ENCODE peak calls at places on chromosomes 11 and 22, in seven cellular contexts. I is Calu3; S is HFF-Myc; X is CD8-positive, alpha-beta T cell; A is left ventricle myocardium inferior; T is fibroblast of pulmonary artery; C is neural crest cell. D is an unnamed sample.

GRCh38 chr11:118437736-118438125 is 1.4 kb downstream of the KMT2A start:
- DNase-seq in I (peak; percentile 44), S (no peak), X (peak; percentile 11), A (peak; percentile 19), T (no peak), C (peak; percentile 9), D (peak; percentile 21)

GRCh38 chr11:1075341-1075911 is 752 bp downstream of the MUC2 start:
- DNase-seq in I (no peak), S (no peak), X (no peak), A (no peak), T (no peak), C (no peak), D (no peak)

GRCh38 chr11:8039530-8040260 is 41.3 kb upstream of the TUB start:
- DNase-seq in I (no peak), S (no peak), X (no peak), A (no peak), T (no peak), C (no peak), D (no peak)

GRCh38 chr11:10302294-10302743 is 2.6 kb upstream of the ADM start:
- DNase-seq in I (no peak), S (no peak), X (no peak), A (no peak), T (no peak), C (no peak), D (no peak)

GRCh38 chr22:49935561-49935960 is 17.1 kb downstream of the CRELD2 start:
- DNase-seq in I (no peak), S (no peak), X (no peak), A (no peak), T (peak; percentile 54), C (no peak), D (no peak)

GRCh38 chr22:50329236-50329635 is 2.4 kb upstream of the DENND6B start:
- DNase-seq in I (no peak), S (no peak), X (no peak), A (no peak), T (peak; percentile 20), C (no peak), D (no peak)

GRCh38 chr11:4626207-4627105 is 10.8 kb upstream of the OR51D1 start:
- DNase-seq in I (peak; percentile 77), S (peak; percentile 70), X (no peak), A (no peak), T (peak; percentile 84), C (peak; percentile 82), D (no peak)

GRCh38 chr11:87295237-87295636 is 257.5 kb downstream of the TMEM135 start:
- DNase-seq in I (no peak), S (no peak), X (no peak), A (no peak), T (no peak), C (no peak), D (no peak)

GRCh38 chr22:32531955-32532818 is 57.6 kb downstream of the FBXO7 start:
- DNase-seq in I (peak; percentile 50), S (peak; percentile 89), X (no peak), A (peak; percentile 92), T (peak; percentile 49), C (peak; percentile 19), D (no peak)

GRCh38 chr11:14578551-14578956 is 58.4 kb upstream of the PSMA1 start:
- DNase-seq in I (peak; percentile 31), S (peak; percentile 76), X (peak; percentile 53), A (no peak), T (peak; percentile 97), C (no peak), D (no peak)

GRCh38 chr11:132414451-132414850 is 1044.0 kb downstream of the NTM start:
- DNase-seq in I (no peak), S (no peak), X (no peak), A (no peak), T (no peak), C (no peak), D (no peak)

GRCh38 chr11:112459001-112459400 is 198.3 kb upstream of the PLET1 start:
- DNase-seq in I (no peak), S (no peak), X (no peak), A (no peak), T (no peak), C (no peak), D (no peak)

GRCh38 chr22:46377566-46378498 is 42.3 kb downstream of the TRMU start:
- DNase-seq in I (peak; percentile 94), S (no peak), X (no peak), A (no peak), T (no peak), C (peak; percentile 22), D (no peak)

GRCh38 chr11:133531971-133532651 is at the start of gene OPCML:
- DNase-seq in I (no peak), S (no peak), X (no peak), A (no peak), T (no peak), C (no peak), D (no peak)

GRCh38 chr11:74683279-74683871 is 47.9 kb downstream of the CHRDL2 start:
- DNase-seq in I (peak; percentile 15), S (no peak), X (no peak), A (peak; percentile 36), T (no peak), C (peak; percentile 35), D (no peak)

GRCh38 chr11:121246021-121246768 is 46.4 kb upstream of the SC5D start:
- DNase-seq in I (no peak), S (no peak), X (no peak), A (no peak), T (no peak), C (no peak), D (no peak)
- TF ChIP-seq CTCF in I (no peak), S (no peak), X (no peak), A (no peak), T (no peak), C (no peak), D (no peak)

DNA sequence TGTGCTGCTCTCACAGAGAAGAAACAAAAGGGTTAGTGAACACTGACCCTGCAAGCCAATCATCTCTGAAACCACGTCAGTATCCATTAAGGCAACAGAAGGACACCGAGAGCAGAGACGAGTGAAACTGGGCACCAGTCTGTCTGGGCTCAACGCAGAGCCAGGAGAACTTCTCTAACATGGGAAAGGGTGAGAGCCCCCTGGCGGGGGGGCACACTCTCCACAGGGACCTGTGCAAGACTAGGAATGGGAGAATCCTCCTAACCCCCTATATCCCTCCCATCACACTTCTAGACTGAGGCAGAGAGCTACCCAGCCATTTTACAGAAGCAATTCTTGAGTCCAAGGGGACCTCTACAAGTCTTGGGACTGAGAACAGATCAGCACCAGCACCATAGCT is 285.8 kb downstream of the SOX6 start:
- DNase-seq in I (no peak), S (no peak), X (no peak), A (no peak), T (no peak), C (no peak), D (no peak)
- TF ChIP-seq CTCF in I (no peak), S (no peak), X (no peak), A (no peak), T (no peak), C (no peak), D (no peak)

DNA sequence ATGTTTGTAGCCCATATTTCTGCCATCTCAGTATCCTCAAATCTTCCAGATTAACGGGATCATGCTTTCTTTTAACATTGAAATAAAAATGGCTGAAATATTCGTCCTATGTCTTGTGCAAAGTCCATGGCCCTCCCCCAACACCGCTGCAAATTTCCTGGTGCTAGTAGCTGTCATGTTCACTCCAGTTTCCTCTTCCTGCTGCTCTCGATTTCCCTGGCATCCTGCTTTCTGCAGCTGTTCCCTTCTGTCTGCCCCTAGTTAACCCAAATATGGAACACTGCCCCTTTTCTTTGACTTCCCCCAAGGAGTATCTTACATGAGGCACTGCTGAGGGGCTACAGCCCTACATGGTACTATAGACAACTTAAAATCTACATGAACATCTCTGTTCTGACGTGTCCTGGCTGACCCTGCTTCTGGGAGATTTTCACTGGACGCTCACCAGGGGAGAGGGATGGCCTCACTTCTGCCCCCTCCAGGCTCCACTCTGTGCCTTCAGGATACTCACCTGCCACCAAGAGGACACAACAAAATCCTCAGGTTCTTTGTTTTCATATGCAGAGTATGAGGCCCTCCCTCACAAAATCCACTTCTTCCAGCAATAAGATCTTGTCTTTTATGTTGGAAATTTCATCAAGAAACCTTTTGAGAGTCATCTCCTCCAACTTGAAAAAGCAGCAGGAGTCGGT is 29.4 kb upstream of the SCUBE2 start:
- DNase-seq in I (no peak), S (no peak), X (no peak), A (no peak), T (no peak), C (no peak), D (no peak)
- TF ChIP-seq CTCF in I (peak; percentile 18), S (peak; percentile 34), X (no peak), A (peak; percentile 24), T (peak; percentile 23), C (peak; percentile 41), D (no peak)

DNA sequence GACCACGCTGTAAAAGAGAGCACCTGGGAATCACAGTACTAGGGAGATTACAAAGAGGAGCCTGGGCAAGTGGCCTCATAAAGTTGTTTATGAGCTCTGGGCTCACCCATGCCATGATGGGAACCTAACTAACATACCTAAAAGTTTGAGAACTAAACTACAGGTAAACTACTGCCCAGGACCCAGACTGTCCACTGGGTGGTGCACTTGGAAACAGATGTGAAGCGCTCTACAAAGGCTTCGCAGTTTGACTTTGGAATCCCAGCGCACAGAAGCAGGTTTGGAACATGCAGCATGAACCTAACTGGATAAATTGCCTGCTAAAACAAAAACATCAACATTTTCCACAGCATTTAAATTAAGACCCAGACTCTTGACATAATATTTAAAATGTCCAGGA is 418.6 kb downstream of the FAM181B start:
- DNase-seq in I (no peak), S (no peak), X (no peak), A (no peak), T (no peak), C (peak; percentile 20), D (no peak)
- TF ChIP-seq CTCF in I (no peak), S (no peak), X (no peak), A (no peak), T (no peak), C (peak; percentile 75), D (no peak)

GRCh38 chr22:29837780-29838598 is at the start of gene ASCC2:
- DNase-seq in I (peak; percentile 99), S (peak; percentile 84), X (peak; percentile 99), A (peak; percentile 100), T (peak; percentile 95), C (peak; percentile 97), D (peak; percentile 97)
- TF ChIP-seq CTCF in I (no peak), S (no peak), X (no peak), A (peak; percentile 38), T (no peak), C (no peak), D (no peak)

GRCh38 chr11:79070518-79070917 is 370.3 kb downstream of the TENM4 start:
- DNase-seq in I (no peak), S (no peak), X (no peak), A (no peak), T (no peak), C (no peak), D (no peak)
- TF ChIP-seq CTCF in I (no peak), S (no peak), X (no peak), A (no peak), T (no peak), C (no peak), D (no peak)

GRCh38 chr11:22778642-22779041 is 51.0 kb downstream of the SVIP start:
- DNase-seq in I (no peak), S (no peak), X (no peak), A (no peak), T (no peak), C (no peak), D (no peak)
- TF ChIP-seq CTCF in I (no peak), S (no peak), X (no peak), A (no peak), T (no peak), C (peak; percentile 34), D (no peak)

D was measured in activated B cell treated with CpG ODN at 0.5 μM for 24 hours.